ENCODE peak calls at places on chromosomes 7 and 10, in nine cellular contexts. I is bronchial epithelial cell, J is thoracic aorta, V is transverse colon, X is sigmoid colon, B is body of pancreas, R is stomach, F is HL-60, W is lower lobe of right lung. H is an unnamed sample. For H3K27me3, the result is how much of the 10 kb centered on the place peaks cover.

GRCh38 chr7:76364198-76364584 is 5.4 kb upstream of the YWHAG start:
- DNase-seq in I (peak), J (no peak), V (no peak), X (peak), B (no peak), R (no peak), F (peak), W (no peak), H (no peak)

GRCh38 chr7:1883031-1883761 is 213.1 kb downstream of the ELFN1 start:
- DNase-seq in I (peak), J (no peak), V (no peak), X (no peak), B (no peak), R (no peak), F (peak), W (no peak), H (peak)

GRCh38 chr10:101221479-101222246 is 7.6 kb downstream of the LBX1 start:
- DNase-seq in I (peak), J (no peak), V (no peak), X (no peak), B (no peak), R (no peak), F (no peak), W (no peak), H (no peak)

GRCh38 chr7:110130669-110131068 is 960.3 kb upstream of the LRRN3 start:
- DNase-seq in I (no peak), J (no peak), V (no peak), X (no peak), B (no peak), R (no peak), F (no peak), W (no peak), H (no peak)

GRCh38 chr10:77849039-77849664 is 77.4 kb downstream of the DLG5 start:
- DNase-seq in I (no peak), J (no peak), V (no peak), X (no peak), B (no peak), R (no peak), F (no peak), W (no peak), H (no peak)

GRCh38 chr10:108735380-108735779 is 1187.9 kb downstream of the XPNPEP1 start:
- DNase-seq in I (peak), J (no peak), V (no peak), X (no peak), B (no peak), R (no peak), F (no peak), W (no peak), H (peak)

GRCh38 chr7:120714945-120715344 is 143.0 kb downstream of the TSPAN12 start:
- DNase-seq in I (peak), J (no peak), V (no peak), X (no peak), B (no peak), R (no peak), F (no peak), W (no peak), H (no peak)

GRCh38 chr7:45918556-45918955 is 2.5 kb downstream of the IGFBP3 start:
- DNase-seq in I (no peak), J (no peak), V (no peak), X (no peak), B (no peak), R (no peak), F (no peak), W (no peak), H (no peak)

GRCh38 chr10:61406282-61406681 is 46.9 kb downstream of the TMEM26 start:
- DNase-seq in I (no peak), J (no peak), V (no peak), X (no peak), B (no peak), R (no peak), F (no peak), W (no peak), H (no peak)

GRCh38 chr10:67550042-67550441 is 146.0 kb downstream of the CTNNA3 start:
- DNase-seq in I (no peak), J (no peak), V (no peak), X (no peak), B (no peak), R (no peak), F (no peak), W (no peak), H (no peak)

GRCh38 chr7:80370587-80370986 is 141.3 kb downstream of the GNAT3 start:
- DNase-seq in I (no peak), J (no peak), V (no peak), X (no peak), B (no peak), R (no peak), F (no peak), W (no peak), H (no peak)

GRCh38 chr7:152899482-152900166 is 140.1 kb downstream of the ACTR3B start:
- DNase-seq in I (peak), J (no peak), V (no peak), X (no peak), B (peak), R (peak), F (no peak), W (peak), H (no peak)

GRCh38 chr7:29141981-29142380 is 4.4 kb downstream of the CPVL start:
- DNase-seq in I (no peak), J (no peak), V (no peak), X (no peak), B (no peak), R (no peak), F (no peak), W (no peak), H (no peak)

GRCh38 chr7:28296571-28297483 is 115.5 kb upstream of the CREB5 start:
- DNase-seq in I (peak), J (no peak), V (peak), X (no peak), B (peak), R (no peak), F (peak), W (no peak), H (no peak)

GRCh38 chr7:20598479-20599419 is 16.7 kb upstream of the ABCB5 start:
- DNase-seq in I (peak), J (no peak), V (no peak), X (no peak), B (no peak), R (no peak), F (peak), W (no peak), H (peak)

GRCh38 chr10:126062132-126063032 is 166.0 kb downstream of the FANK1 start:
- DNase-seq in I (peak), J (peak), V (peak), X (peak), B (peak), R (peak), F (no peak), W (peak), H (peak)

GRCh38 chr10:119652361-119652760 is 1.2 kb downstream of the BAG3 start:
- DNase-seq in I (peak), J (no peak), V (no peak), X (no peak), B (no peak), R (no peak), F (no peak), W (no peak), H (peak)

GRCh38 chr10:106795619-106796018 is 368.9 kb downstream of the SORCS1 start:
- DNase-seq in I (no peak), J (no peak), V (peak), X (peak), B (peak), R (no peak), F (no peak), W (no peak), H (no peak)

GRCh38 chr10:29130190-29130673 is 158.6 kb upstream of the LYZL1 start:
- DNase-seq in I (peak), J (no peak), V (no peak), X (no peak), B (peak), R (no peak), F (no peak), W (no peak), H (no peak)

GRCh38 chr10:47243791-47244190 is 56.2 kb upstream of the GDF10 start:
- DNase-seq in I (no peak), J (no peak), V (peak), X (peak), B (no peak), R (no peak), F (peak), W (no peak), H (no peak)

GRCh38 chr7:83427929-83428328 is 221.0 kb downstream of the SEMA3E start:
- DNase-seq in I (no peak), J (no peak), V (no peak), X (no peak), B (no peak), R (no peak), F (no peak), W (no peak), H (no peak)

GRCh38 chr7:2007526-2007925 is 225.2 kb downstream of the MAD1L1 start:
- DNase-seq in I (no peak), J (no peak), V (no peak), X (peak), B (no peak), R (no peak), F (no peak), W (no peak), H (no peak)

GRCh38 chr10:4708123-4708759 is 117.8 kb upstream of the AKR1E2 start:
- DNase-seq in I (no peak), J (no peak), V (no peak), X (no peak), B (no peak), R (no peak), F (no peak), W (no peak), H (no peak)

GRCh38 chr7:154698726-154699291 is 304.1 kb downstream of the PAXIP1 start:
- DNase-seq in I (no peak), J (no peak), V (no peak), X (no peak), B (no peak), R (no peak), F (peak), W (no peak), H (no peak)

GRCh38 chr10:80568306-80568705 is 30.6 kb downstream of the SH2D4B start:
- DNase-seq in I (no peak), J (no peak), V (no peak), X (no peak), B (no peak), R (no peak), F (no peak), W (no peak), H (no peak)

GRCh38 chr10:33706191-33706590 is 371.7 kb upstream of the NRP1 start:
- DNase-seq in I (peak), J (no peak), V (peak), X (peak), B (no peak), R (no peak), F (no peak), W (no peak), H (peak)
- H3K27me3 ChIP-seq in I (under half), J (under half), V (under half), X (under half), B (under half), R (under half), F (under half), W (under half), H (under half)

GRCh38 chr7:93622036-93622714 is 47.7 kb upstream of the CALCR start:
- DNase-seq in I (peak), J (no peak), V (no peak), X (no peak), B (peak), R (no peak), F (no peak), W (no peak), H (no peak)
- TF ChIP-seq CTCF in I (peak), J (no peak), V (no peak), X (no peak), B (peak), R (no peak), F (no peak), W (no peak), H (peak)

GRCh38 chr7:27103489-27104226 is 1.2 kb upstream of the HOXA2 start:
- DNase-seq in I (no peak), J (no peak), V (peak), X (peak), B (no peak), R (no peak), F (no peak), W (no peak), H (no peak)

GRCh38 chr7:27100601-27101187 is 1.8 kb downstream of the HOXA2 start:
- DNase-seq in I (no peak), J (no peak), V (no peak), X (no peak), B (no peak), R (no peak), F (no peak), W (no peak), H (no peak)

GRCh38 chr7:27101188-27101905 is 1.1 kb downstream of the HOXA2 start:
- DNase-seq in I (no peak), J (no peak), V (no peak), X (peak), B (no peak), R (no peak), F (no peak), W (no peak), H (no peak)

GRCh38 chr7:27102578-27103442 is at the start of gene HOXA2:
- DNase-seq in I (no peak), J (no peak), V (peak), X (peak), B (no peak), R (no peak), F (no peak), W (peak), H (no peak)

DNA sequence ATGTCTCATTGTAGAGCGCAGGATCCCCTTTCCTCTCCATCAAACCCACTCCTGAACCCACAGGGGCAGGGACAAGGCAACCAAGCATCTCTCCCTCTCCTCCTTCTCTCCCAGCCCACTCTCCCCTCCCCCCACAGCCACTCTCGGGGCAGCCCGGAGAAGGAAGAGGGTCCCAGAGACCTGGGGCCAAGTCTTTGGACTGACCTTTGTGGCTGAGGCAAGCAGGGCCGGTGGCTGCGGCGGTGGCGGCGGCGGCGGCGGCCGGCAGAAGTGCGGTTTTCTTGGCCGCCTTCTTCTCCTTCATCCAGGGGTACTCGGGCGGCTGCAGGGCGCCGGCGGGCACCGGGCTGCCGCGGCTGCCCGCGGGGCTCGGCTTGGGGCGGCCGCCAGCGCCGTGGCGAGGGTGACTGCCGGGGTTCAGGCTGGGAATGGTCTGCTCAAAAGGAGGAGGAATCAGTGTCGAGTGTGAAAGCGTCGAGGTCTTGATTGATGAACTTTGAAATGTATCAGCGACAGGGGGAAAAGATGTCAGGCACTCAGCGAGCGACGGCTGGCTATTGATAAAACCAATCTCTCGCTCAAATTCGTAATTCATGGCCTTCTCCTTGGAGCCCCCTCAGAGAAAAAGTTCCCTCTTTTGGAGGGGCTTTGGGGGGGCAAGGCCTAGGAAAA is 441 bp downstream of the HOXA2 start:
- DNase-seq in I (no peak), J (no peak), V (no peak), X (peak), B (no peak), R (no peak), F (no peak), W (no peak), H (no peak)
- H3K4me3 ChIP-seq in I (no peak), J (peak), V (peak), X (peak), B (no peak), R (peak), F (no peak), W (peak), H (peak)

DNA sequence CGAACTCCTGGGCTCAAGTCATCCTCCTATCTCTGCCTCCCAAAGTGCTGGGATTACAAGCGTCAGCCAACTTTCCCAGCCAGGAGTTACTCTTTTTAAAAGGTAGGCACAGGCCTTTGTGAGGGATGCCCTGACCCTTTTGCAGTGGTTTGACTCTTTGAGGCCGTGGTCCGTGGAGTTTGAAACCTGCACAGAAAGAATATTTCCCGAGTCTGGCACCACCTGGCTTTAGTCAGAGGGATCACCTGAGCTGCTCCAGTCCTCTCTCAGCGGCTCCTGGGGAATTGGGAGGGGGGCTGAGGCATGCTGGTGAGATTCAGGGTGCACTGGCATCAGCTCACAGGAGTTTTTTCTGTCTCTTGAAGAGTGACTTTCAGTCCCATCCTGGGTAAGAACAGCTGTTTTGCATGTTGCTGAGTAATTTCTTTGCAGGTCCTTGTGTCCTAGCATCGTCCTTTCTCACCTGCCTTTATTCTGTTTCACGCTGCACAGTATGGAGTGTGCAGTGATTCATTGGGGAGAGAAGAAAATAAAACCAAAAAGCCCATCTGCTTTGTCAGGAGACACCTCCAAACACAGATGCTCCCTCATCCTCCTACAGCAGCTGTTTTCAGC is 284.5 kb downstream of the CAMK1D start:
- DNase-seq in I (no peak), J (no peak), V (no peak), X (no peak), B (no peak), R (no peak), F (no peak), W (no peak), H (no peak)
- H3K27me3 ChIP-seq in I (under half), J (under half), V (under half), X (under half), B (under half), R (under half), F (under half), W (under half), H (under half)

H was measured in AG04450.